ENCODE peak calls at places on chromosomes 5 and 9, in five cellular contexts. F, A, C, O and R are unnamed samples.

GRCh38 chr5:173890195-173890951 is 2.2 kb downstream of the CPEB4 start:
- DNase-seq in F (no peak), A (no peak), C (no peak), O (peak; percentile 29), R (no peak)

GRCh38 chr5:31196309-31196708 is 2.8 kb downstream of the CDH6 start:
- DNase-seq in F (peak; percentile 9), A (no peak), C (no peak), O (no peak), R (no peak)

GRCh38 chr9:90783964-90784363 is 17.7 kb upstream of the SYK start:
- DNase-seq in F (no peak), A (no peak), C (no peak), O (no peak), R (no peak)

GRCh38 chr5:66694036-66694435 is 97.8 kb downstream of the MAST4 start:
- DNase-seq in F (no peak), A (no peak), C (no peak), O (no peak), R (no peak)

GRCh38 chr5:77846422-77847128 is 70.4 kb upstream of the TBCA start:
- DNase-seq in F (no peak), A (no peak), C (no peak), O (no peak), R (no peak)

GRCh38 chr9:86684148-86684547 is 263.2 kb downstream of the GAS1 start:
- DNase-seq in F (no peak), A (no peak), C (no peak), O (no peak), R (no peak)

GRCh38 chr9:136954270-136955083 is 2.4 kb downstream of the LCN12 start:
- DNase-seq in F (no peak), A (no peak), C (no peak), O (no peak), R (no peak)

GRCh38 chr9:137067860-137068538 is 2.4 kb downstream of the SAPCD2 start:
- DNase-seq in F (peak; percentile 82), A (peak; percentile 78), C (peak; percentile 93), O (peak; percentile 80), R (peak; percentile 94)

GRCh38 chr5:5886812-5887486 is 464.5 kb downstream of the ICE1 start:
- DNase-seq in F (peak; percentile 3), A (no peak), C (peak; percentile 89), O (peak; percentile 69), R (peak; percentile 43)

GRCh38 chr5:24472518-24472917 is 172.3 kb downstream of the CDH10 start:
- DNase-seq in F (no peak), A (no peak), C (no peak), O (no peak), R (no peak)

GRCh38 chr5:112228672-112229071 is 190.4 kb downstream of the EPB41L4A start:
- DNase-seq in F (no peak), A (peak; percentile 36), C (no peak), O (no peak), R (peak; percentile 96)

GRCh38 chr9:35526087-35526801 is 36.3 kb downstream of the RUSC2 start:
- DNase-seq in F (no peak), A (no peak), C (no peak), O (no peak), R (no peak)

GRCh38 chr9:133580416-133580738 is 28.8 kb downstream of the FAM163B start:
- DNase-seq in F (no peak), A (no peak), C (no peak), O (no peak), R (no peak)

GRCh38 chr5:10724799-10725507 is 36.1 kb downstream of the DAP start:
- DNase-seq in F (peak; percentile 76), A (peak; percentile 75), C (no peak), O (peak; percentile 86), R (no peak)

GRCh38 chr9:93896093-93896492 is 59.1 kb downstream of the BARX1 start:
- DNase-seq in F (no peak), A (no peak), C (peak; percentile 35), O (no peak), R (no peak)

GRCh38 chr5:80069251-80069650 is 34.1 kb downstream of the THBS4 start:
- DNase-seq in F (no peak), A (no peak), C (no peak), O (no peak), R (no peak)

GRCh38 chr9:122265265-122265900 is 701 bp downstream of the MRRF start:
- DNase-seq in F (peak; percentile 79), A (peak; percentile 18), C (no peak), O (peak; percentile 22), R (peak; percentile 85)

GRCh38 chr5:114223866-114224265 is 138.0 kb upstream of the KCNN2 start:
- DNase-seq in F (peak; percentile 21), A (peak; percentile 22), C (no peak), O (no peak), R (no peak)

GRCh38 chr5:125609011-125609410 is 814.2 kb upstream of the GRAMD2B start:
- DNase-seq in F (no peak), A (no peak), C (no peak), O (no peak), R (no peak)

GRCh38 chr9:132543960-132544359 is 38.4 kb upstream of the BARHL1 start:
- DNase-seq in F (no peak), A (no peak), C (no peak), O (no peak), R (no peak)

GRCh38 chr9:34512131-34513078 is 10.4 kb downstream of the ENHO start:
- DNase-seq in F (peak; percentile 66), A (no peak), C (no peak), O (no peak), R (peak; percentile 40)

GRCh38 chr9:96040591-96041461 is 165.3 kb downstream of the ERCC6L2 start:
- DNase-seq in F (peak; percentile 37), A (no peak), C (no peak), O (no peak), R (no peak)

GRCh38 chr9:96883922-96884321 is 29.6 kb upstream of the ZNF782 start:
- DNase-seq in F (no peak), A (no peak), C (no peak), O (no peak), R (no peak)

GRCh38 chr5:72402959-72403628 is 82.9 kb downstream of the PTCD2 start:
- DNase-seq in F (no peak), A (no peak), C (peak; percentile 62), O (peak; percentile 47), R (peak; percentile 26)

GRCh38 chr5:58893551-58893950 is 310.7 kb downstream of the RAB3C start:
- DNase-seq in F (no peak), A (no peak), C (no peak), O (no peak), R (no peak)

GRCh38 chr5:142391031-142391872 is 66.4 kb upstream of the SPRY4 start:
- DNase-seq in F (no peak), A (no peak), C (no peak), O (no peak), R (no peak)

GRCh38 chr9:23842531-23843129 is 16.6 kb upstream of the ELAVL2 start:
- DNase-seq in F (no peak), A (no peak), C (no peak), O (no peak), R (no peak)

GRCh38 chr5:61055434-61056006 is 106.7 kb downstream of the SMIM15 start:
- DNase-seq in F (peak; percentile 28), A (no peak), C (no peak), O (peak; percentile 14), R (peak; percentile 74)

DNA sequence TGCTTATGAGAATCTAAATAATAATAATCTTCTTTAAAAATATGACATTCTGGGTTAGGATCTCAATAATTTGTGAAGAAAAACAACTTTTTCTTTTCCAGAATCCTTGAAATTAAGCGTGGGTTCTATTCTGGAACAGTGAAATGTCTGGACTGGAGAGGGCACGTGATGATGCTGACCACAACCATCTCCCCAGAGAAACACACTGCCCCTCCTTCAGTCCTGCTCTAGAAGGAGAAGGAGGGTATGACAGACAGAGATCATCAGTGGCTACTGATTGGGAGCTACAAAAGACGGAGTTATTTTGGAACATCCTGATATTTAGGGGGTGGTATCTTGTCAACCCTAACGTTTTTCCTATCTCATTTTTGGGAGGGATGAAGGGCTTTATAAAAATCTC is 40.2 kb downstream of the MEF2C start:
- DNase-seq in F (no peak), A (no peak), C (no peak), O (no peak), R (no peak)
- TF ChIP-seq JUND in F (no peak), A (no peak), C (no peak), O (no peak), R (no peak)

DNA sequence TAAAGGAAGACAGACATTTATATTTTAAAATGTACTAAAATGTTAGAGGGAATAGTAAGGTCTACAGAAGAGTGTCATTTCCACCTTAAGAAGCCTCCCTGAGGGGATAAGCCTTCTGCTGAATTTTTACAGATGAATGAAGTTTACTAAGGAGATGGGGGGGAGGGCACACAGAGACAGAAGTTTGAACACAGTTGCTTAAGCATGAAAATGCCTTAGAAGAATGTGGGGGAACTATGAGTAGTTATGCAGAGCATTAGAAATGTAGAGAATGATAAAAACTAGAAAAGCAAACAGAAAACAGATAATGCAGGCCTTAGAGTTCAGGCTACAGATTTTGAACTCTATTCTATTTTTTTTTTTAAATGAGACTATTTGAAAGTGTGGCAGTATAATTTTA is 232.2 kb upstream of the VLDLR start:
- DNase-seq in F (no peak), A (no peak), C (no peak), O (no peak), R (no peak)
- TF ChIP-seq JUND in F (no peak), A (no peak), C (no peak), O (no peak), R (no peak)

DNA sequence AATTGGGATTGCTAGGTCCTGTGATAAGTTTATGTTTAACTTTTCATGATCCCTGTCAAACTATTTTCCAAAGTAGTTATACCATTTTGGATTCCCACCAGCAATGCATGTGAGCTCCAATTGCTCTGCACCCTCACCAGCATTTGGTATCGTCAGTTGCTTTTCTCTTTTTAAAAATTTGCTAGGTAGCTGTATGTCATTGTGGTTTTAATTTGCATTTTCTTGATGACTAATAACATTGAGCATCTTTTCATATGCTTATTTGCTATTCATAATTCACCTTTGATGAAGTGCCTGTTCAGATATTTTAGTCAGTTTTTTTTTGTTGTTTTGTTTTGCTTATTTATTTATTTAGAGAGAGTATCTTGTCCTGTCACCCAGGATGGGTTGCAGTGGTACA is 12.5 kb downstream of the TAF1L start:
- DNase-seq in F (no peak), A (no peak), C (no peak), O (no peak), R (no peak)
- TF ChIP-seq JUND in F (no peak), A (no peak), C (no peak), O (no peak), R (no peak)

GRCh38 chr9:107739601-107740082 is 250.1 kb upstream of the KLF4 start:
- DNase-seq in F (no peak), A (no peak), C (peak; percentile 44), O (no peak), R (peak; percentile 30)

GRCh38 chr9:107737987-107738743 is 248.6 kb upstream of the KLF4 start:
- DNase-seq in F (no peak), A (no peak), C (no peak), O (no peak), R (no peak)

GRCh38 chr9:107737610-107737986 is 248.0 kb upstream of the KLF4 start:
- DNase-seq in F (no peak), A (no peak), C (no peak), O (no peak), R (no peak)

GRCh38 chr9:107740088-107740980 is 250.8 kb upstream of the KLF4 start:
- DNase-seq in F (no peak), A (no peak), C (no peak), O (no peak), R (no peak)

GRCh38 chr9:107738789-107739188 is 249.2 kb upstream of the KLF4 start:
- DNase-seq in F (no peak), A (no peak), C (no peak), O (no peak), R (no peak)
- TF ChIP-seq JUND in F (no peak), A (no peak), C (no peak), O (no peak), R (no peak)

GRCh38 chr9:860706-861105 is 19.2 kb downstream of the DMRT1 start:
- DNase-seq in F (no peak), A (no peak), C (no peak), O (no peak), R (no peak)

GRCh38 chr9:859251-859650 is 17.8 kb downstream of the DMRT1 start:
- DNase-seq in F (no peak), A (no peak), C (no peak), O (no peak), R (no peak)
- TF ChIP-seq JUND in F (no peak), A (no peak), C (no peak), O (no peak), R (no peak)